ENCODE peak calls at places on chromosomes 2 and 18, in five cellular contexts. I is colonic mucosa, P is fibroblast of pulmonary artery, S is left ventricle myocardium inferior, B is fibroblast of mammary gland. C is an unnamed sample.

GRCh38 chr18:4847066-4847465 is 350.0 kb downstream of the AKAIN1 start:
- DNase-seq in I (no peak), P (no peak), S (no peak), B (no peak), C (no peak)

GRCh38 chr18:77557030-77557429 is 307.4 kb downstream of the GALR1 start:
- DNase-seq in I (no peak), P (peak), S (no peak), B (peak), C (no peak)

GRCh38 chr18:58213445-58213844 is 169.4 kb downstream of the NEDD4L start:
- DNase-seq in I (peak), P (peak), S (no peak), B (peak), C (no peak)

GRCh38 chr2:177758591-177759371 is 313.8 kb downstream of the PDE11A start:
- DNase-seq in I (no peak), P (peak), S (no peak), B (peak), C (no peak)

GRCh38 chr2:48341556-48342133 is 188.3 kb upstream of the STON1 start:
- DNase-seq in I (no peak), P (no peak), S (no peak), B (no peak), C (no peak)

GRCh38 chr2:38485734-38486133 is 108.7 kb upstream of the ATL2 start:
- DNase-seq in I (no peak), P (no peak), S (no peak), B (no peak), C (no peak)

GRCh38 chr2:109457366-109457765 is 156.4 kb downstream of the SEPTIN10 start:
- DNase-seq in I (no peak), P (no peak), S (no peak), B (peak), C (peak)

GRCh38 chr2:27442282-27442980 is at the start of gene KRTCAP3:
- DNase-seq in I (peak), P (no peak), S (no peak), B (no peak), C (no peak)

GRCh38 chr2:228657807-228658402 is 476.4 kb upstream of the SPHKAP start:
- DNase-seq in I (no peak), P (peak), S (no peak), B (peak), C (no peak)

GRCh38 chr2:85133751-85134254 is 611 bp downstream of the TCF7L1 start:
- DNase-seq in I (peak), P (peak), S (peak), B (peak), C (peak)

GRCh38 chr2:213065583-213066444 is 85.6 kb downstream of the IKZF2 start:
- DNase-seq in I (peak), P (peak), S (peak), B (peak), C (no peak)

GRCh38 chr2:50401772-50402653 is 629.9 kb downstream of the NRXN1 start:
- DNase-seq in I (peak), P (peak), S (no peak), B (peak), C (peak)

GRCh38 chr2:216727346-216728122 is 32.2 kb upstream of the IGFBP5 start:
- DNase-seq in I (no peak), P (no peak), S (no peak), B (no peak), C (no peak)

GRCh38 chr2:196249171-196249570 is 77.8 kb upstream of the STK17B start:
- DNase-seq in I (no peak), P (no peak), S (no peak), B (peak), C (no peak)

GRCh38 chr2:169363570-169364150 is 1.3 kb upstream of the LRP2 start:
- DNase-seq in I (peak), P (peak), S (no peak), B (peak), C (no peak)

GRCh38 chr2:62511636-62512035 is 5.6 kb upstream of the TMEM17 start:
- DNase-seq in I (no peak), P (no peak), S (no peak), B (no peak), C (no peak)

GRCh38 chr2:237882510-237883481 is 23.4 kb downstream of the RAMP1 start:
- DNase-seq in I (no peak), P (no peak), S (no peak), B (no peak), C (peak)

GRCh38 chr2:65620026-65620425 is 187.6 kb upstream of the SPRED2 start:
- DNase-seq in I (no peak), P (no peak), S (no peak), B (no peak), C (no peak)
- TF ChIP-seq CTCF in I (no peak), P (no peak), S (no peak), B (no peak), C (no peak)

DNA sequence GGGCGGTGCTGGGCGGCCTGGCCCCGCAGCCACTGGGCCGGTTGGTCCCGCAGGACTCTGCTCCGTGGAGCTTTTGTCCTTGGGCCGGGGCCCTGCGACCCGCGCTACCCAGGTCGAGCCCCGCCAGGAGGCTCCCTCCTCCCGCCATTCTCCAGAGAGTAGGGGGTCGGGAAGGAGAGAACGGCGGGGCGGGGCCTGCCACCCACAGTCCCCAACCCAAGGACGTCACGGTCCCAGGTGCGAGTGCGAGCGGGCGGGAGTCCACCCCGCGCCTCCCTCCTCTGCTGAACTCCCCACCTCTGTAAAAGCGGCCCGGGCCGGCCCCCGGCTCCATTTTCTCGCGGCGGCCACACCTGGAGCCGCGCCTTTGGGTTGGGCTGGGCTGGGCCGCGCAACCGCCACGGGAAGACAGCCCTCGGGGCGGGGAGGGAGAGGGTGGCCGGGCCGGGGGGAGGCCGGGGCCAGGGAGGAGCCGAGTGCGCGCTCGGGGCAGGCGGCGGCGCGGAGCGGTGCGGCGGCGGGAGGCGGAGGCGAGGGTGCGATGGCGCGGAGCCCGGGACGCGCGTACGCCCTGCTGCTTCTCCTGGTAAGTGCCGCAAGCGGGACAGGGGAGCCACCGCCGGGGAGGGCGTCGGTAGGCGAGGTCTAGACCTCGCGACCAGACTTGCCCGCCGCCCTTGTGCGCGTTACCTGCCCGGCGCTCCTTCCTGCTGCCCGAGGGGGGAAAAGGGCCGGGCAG is at the start of gene DSG2:
- DNase-seq in I (peak), P (peak), S (peak), B (peak), C (peak)
- TF ChIP-seq CTCF in I (no peak), P (no peak), S (peak), B (no peak), C (no peak)

GRCh38 chr18:78981652-78981955 is 2.0 kb downstream of the SALL3 start:
- DNase-seq in I (no peak), P (no peak), S (no peak), B (no peak), C (no peak)

GRCh38 chr18:78982186-78982585 is 2.6 kb downstream of the SALL3 start:
- DNase-seq in I (no peak), P (peak), S (no peak), B (no peak), C (no peak)

GRCh38 chr18:78983530-78983929 is 3.9 kb downstream of the SALL3 start:
- DNase-seq in I (no peak), P (no peak), S (no peak), B (no peak), C (no peak)

GRCh38 chr18:78984941-78985784 is 5.5 kb downstream of the SALL3 start:
- DNase-seq in I (no peak), P (peak), S (no peak), B (peak), C (no peak)

DNA sequence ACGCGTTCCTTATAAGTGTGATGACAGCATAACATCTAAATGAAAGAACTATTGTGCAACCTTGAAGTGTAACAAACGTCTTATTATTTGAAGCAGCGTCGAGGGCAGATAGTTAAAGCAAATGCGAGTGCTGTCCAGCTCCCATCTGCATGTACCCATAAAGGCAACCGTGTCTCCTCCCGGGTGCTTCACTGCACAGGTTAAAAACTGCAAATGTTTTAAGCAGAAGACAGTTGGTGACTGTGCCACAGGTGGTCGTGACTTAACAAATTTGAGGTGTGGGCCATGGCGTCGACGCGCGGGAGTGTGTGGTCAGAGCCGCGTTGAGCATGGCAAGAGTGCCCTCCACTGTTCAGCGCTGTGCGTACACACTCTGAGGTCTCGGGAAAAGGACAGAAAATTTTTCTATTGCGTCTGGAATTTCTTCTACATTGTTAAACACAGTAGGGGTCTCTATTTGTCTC is 6.4 kb downstream of the SALL3 start:
- DNase-seq in I (no peak), P (peak), S (no peak), B (peak), C (no peak)
- TF ChIP-seq CTCF in I (no peak), P (peak), S (peak), B (peak), C (no peak)

GRCh38 chr2:205998601-205999000 is 87.4 kb downstream of the INO80D start:
- DNase-seq in I (no peak), P (no peak), S (no peak), B (no peak), C (no peak)

GRCh38 chr2:206004004-206004693 is 81.8 kb downstream of the INO80D start:
- DNase-seq in I (peak), P (peak), S (no peak), B (peak), C (no peak)
- TF ChIP-seq CTCF in I (peak), P (peak), S (peak), B (peak), C (no peak)